ENCODE peak calls at places on chromosomes 1 and 21, in seven cellular contexts. V is transverse colon; G is tibial nerve; N is mammary epithelial cell; J is fibroblast of lung; I is CD8-positive, alpha-beta T cell; O is OCI-LY7. Q is an unnamed sample.

GRCh38 chr1:104195395-104195794 is 445.7 kb downstream of the AMY1C start:
- DNase-seq in V (no peak), G (no peak), N (peak; percentile 13), J (no peak), I (no peak), O (no peak), Q (no peak)

GRCh38 chr1:197902454-197903195 is at the start of gene C1orf53:
- DNase-seq in V (peak; percentile 91), G (peak; percentile 49), N (peak; percentile 88), J (peak; percentile 90), I (peak; percentile 66), O (peak; percentile 91), Q (peak; percentile 69)

GRCh38 chr1:213393860-213394259 is 342.8 kb downstream of the RPS6KC1 start:
- DNase-seq in V (no peak), G (no peak), N (no peak), J (no peak), I (no peak), O (no peak), Q (no peak)

GRCh38 chr1:109498161-109498801 is 4.4 kb downstream of the CYB561D1 start:
- DNase-seq in V (no peak), G (no peak), N (no peak), J (peak; percentile 25), I (peak; percentile 44), O (peak; percentile 29), Q (peak; percentile 85)

GRCh38 chr21:38434913-38435533 is 63.3 kb downstream of the ERG start:
- DNase-seq in V (no peak), G (no peak), N (peak; percentile 75), J (peak; percentile 32), I (no peak), O (no peak), Q (peak; percentile 9)

GRCh38 chr1:9628541-9629444 is 22.7 kb upstream of the PIK3CD start:
- DNase-seq in V (no peak), G (no peak), N (no peak), J (no peak), I (peak; percentile 73), O (peak; percentile 48), Q (peak; percentile 71)

GRCh38 chr1:206962269-206962668 is 8.0 kb downstream of the FCAMR start:
- DNase-seq in V (no peak), G (no peak), N (no peak), J (no peak), I (no peak), O (no peak), Q (no peak)

GRCh38 chr1:160741092-160741501 is 2.0 kb downstream of the SLAMF7 start:
- DNase-seq in V (no peak), G (no peak), N (no peak), J (no peak), I (no peak), O (no peak), Q (no peak)

GRCh38 chr1:3618904-3619671 is 5.7 kb upstream of the TPRG1L start:
- DNase-seq in V (peak; percentile 73), G (peak; percentile 70), N (peak; percentile 48), J (peak; percentile 79), I (peak; percentile 81), O (peak; percentile 77), Q (peak; percentile 77)

GRCh38 chr1:107662976-107663375 is 302.0 kb downstream of the VAV3 start:
- DNase-seq in V (no peak), G (no peak), N (no peak), J (no peak), I (no peak), O (no peak), Q (no peak)

GRCh38 chr1:40267767-40268187 is 9.7 kb downstream of the ZMPSTE24 start:
- DNase-seq in V (no peak), G (no peak), N (peak; percentile 89), J (peak; percentile 95), I (no peak), O (no peak), Q (no peak)

GRCh38 chr1:204563324-204563723 is 47.1 kb downstream of the MDM4 start:
- DNase-seq in V (no peak), G (no peak), N (no peak), J (no peak), I (no peak), O (no peak), Q (no peak)

GRCh38 chr1:186812560-186812959 is 16.2 kb upstream of the PLA2G4A start:
- DNase-seq in V (no peak), G (no peak), N (peak; percentile 8), J (peak; percentile 92), I (no peak), O (no peak), Q (no peak)

GRCh38 chr1:172405912-172406311 is 14.6 kb upstream of the C1orf105 start:
- DNase-seq in V (no peak), G (no peak), N (peak; percentile 31), J (no peak), I (no peak), O (no peak), Q (no peak)

GRCh38 chr1:218366322-218367052 is 21.4 kb downstream of the TGFB2 start:
- DNase-seq in V (no peak), G (no peak), N (no peak), J (no peak), I (no peak), O (no peak), Q (peak; percentile 61)

GRCh38 chr1:218368686-218369085 is 23.6 kb downstream of the TGFB2 start:
- DNase-seq in V (no peak), G (no peak), N (no peak), J (no peak), I (no peak), O (no peak), Q (no peak)

GRCh38 chr1:218365600-218365999 is 20.5 kb downstream of the TGFB2 start:
- DNase-seq in V (no peak), G (no peak), N (no peak), J (no peak), I (no peak), O (no peak), Q (no peak)

GRCh38 chr1:218369688-218370511 is 24.8 kb downstream of the TGFB2 start:
- DNase-seq in V (no peak), G (no peak), N (peak; percentile 74), J (peak; percentile 65), I (no peak), O (no peak), Q (no peak)

DNA sequence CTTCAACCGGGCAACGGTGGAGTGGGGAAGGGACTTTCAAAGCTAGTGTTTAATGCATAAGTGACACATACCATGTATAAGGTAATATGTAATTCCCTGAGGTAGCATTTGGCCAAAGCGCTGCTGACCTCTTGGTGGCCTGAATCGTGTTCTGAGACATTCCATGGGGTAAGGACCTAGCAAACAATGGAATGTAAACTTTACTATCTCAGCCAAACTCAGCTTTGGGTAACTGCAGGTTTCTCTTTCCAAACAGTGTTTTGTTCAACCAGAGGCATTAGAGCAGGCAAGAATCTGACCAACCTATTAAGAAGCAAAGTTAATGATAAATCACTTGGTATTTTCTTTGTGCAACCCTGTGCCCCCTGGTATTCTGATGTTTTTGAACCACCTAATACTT is 22.0 kb downstream of the TGFB2 start:
- DNase-seq in V (no peak), G (no peak), N (no peak), J (no peak), I (no peak), O (no peak), Q (no peak)
- H3K27ac ChIP-seq in V (no peak overlapping the region), G (no peak overlapping the region), N (no peak overlapping the region), J (no peak overlapping the region), I (no peak overlapping the region), O (no peak overlapping the region), Q (no peak overlapping the region)

GRCh38 chr21:16563795-16564194 is 834.0 kb downstream of the USP25 start:
- DNase-seq in V (no peak), G (no peak), N (peak; percentile 12), J (no peak), I (no peak), O (no peak), Q (peak; percentile 75)
- H3K27ac ChIP-seq in V (no peak overlapping the region), G (peak overlapping the region; percentile 57), N (no peak overlapping the region), J (no peak overlapping the region), I (no peak overlapping the region), O (no peak overlapping the region), Q (peak overlapping the region; percentile 39)

DNA sequence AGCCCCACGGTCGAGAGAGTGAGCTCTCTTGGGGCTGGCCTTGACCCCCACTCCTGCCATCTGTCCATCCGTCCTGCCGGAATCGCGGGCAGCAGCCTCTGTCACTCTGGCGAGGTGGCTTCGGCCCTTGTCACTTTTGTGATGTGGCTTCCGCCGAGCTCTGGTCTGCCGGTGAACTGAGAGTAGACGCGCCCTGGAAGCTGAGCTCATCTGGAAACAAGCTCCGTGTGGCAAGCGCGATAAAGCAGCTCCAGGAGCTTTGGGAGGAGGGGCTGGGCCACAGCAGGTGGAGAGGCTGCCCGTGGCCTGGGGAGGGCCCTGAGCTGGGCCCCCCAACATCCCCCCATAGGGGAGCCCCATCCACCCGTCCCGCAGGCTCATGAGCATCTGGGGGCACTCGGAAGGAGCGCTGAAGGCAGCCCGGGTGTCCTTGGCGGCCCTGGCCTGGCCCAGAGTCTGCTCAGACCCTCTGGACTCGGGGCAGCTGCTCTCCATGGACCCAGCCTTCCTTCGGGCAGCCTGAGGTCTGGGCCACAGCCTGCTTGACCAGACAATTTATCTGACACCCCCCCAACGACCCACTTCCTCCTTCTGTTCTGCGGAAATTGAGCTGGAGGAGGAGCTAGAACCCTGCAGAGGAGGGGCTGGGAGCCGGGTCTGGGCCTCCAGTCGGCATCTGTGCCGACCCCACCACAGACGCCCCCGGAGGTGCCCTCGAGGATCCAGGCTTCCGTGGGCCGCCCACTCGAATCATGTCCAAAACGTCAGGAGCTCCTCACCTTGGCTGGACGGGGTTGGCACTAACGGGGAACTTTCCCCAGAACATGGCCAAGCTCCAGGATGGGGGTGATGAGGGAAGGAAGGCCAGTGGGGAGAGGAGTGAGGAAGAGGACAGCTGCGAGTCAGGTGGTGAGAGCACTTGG is 59.1 kb downstream of the SLC19A1 start:
- DNase-seq in V (no peak), G (no peak), N (no peak), J (no peak), I (no peak), O (no peak), Q (no peak)
- H3K27ac ChIP-seq in V (no peak overlapping the region), G (peak overlapping the region; percentile 59), N (no peak overlapping the region), J (no peak overlapping the region), I (peak overlapping the region; percentile 67), O (no peak overlapping the region), Q (no peak overlapping the region)

GRCh38 chr1:231050395-231050794 is 10.3 kb upstream of the FAM89A start:
- DNase-seq in V (no peak), G (no peak), N (no peak), J (no peak), I (no peak), O (no peak), Q (no peak)

GRCh38 chr1:231049121-231049979 is 9.3 kb upstream of the FAM89A start:
- DNase-seq in V (no peak), G (no peak), N (no peak), J (no peak), I (no peak), O (no peak), Q (no peak)

GRCh38 chr1:231053493-231054162 is 13.6 kb upstream of the FAM89A start:
- DNase-seq in V (peak; percentile 33), G (no peak), N (no peak), J (peak; percentile 96), I (no peak), O (no peak), Q (peak; percentile 42)

GRCh38 chr1:231055271-231055670 is 15.2 kb upstream of the FAM89A start:
- DNase-seq in V (no peak), G (no peak), N (no peak), J (no peak), I (no peak), O (no peak), Q (no peak)

DNA sequence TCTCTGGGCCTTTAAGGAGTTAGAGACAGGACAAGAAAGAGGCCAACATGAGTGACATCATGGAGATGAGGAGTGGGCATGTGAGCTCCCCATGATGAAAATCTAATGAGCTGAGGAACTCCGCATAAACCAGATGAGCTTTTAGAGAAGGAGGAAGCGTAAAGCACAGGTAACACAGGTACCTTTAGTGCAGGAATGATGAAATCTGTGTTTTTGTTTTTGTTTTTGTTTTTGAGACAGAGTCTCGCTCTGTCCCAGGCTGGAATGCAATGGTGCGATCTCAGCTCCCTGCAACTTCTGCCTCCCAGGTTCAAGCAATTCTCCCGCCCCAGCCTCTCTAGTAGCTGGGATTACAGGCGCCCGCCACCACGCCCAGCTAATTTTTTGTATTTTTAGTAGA is 12.7 kb upstream of the FAM89A start:
- DNase-seq in V (no peak), G (no peak), N (no peak), J (no peak), I (no peak), O (no peak), Q (no peak)
- H3K27ac ChIP-seq in V (no peak overlapping the region), G (no peak overlapping the region), N (no peak overlapping the region), J (no peak overlapping the region), I (no peak overlapping the region), O (no peak overlapping the region), Q (no peak overlapping the region)